ENCODE peak calls at places on chromosome 22, in four cellular contexts. K is type B pancreatic cell, N is osteocyte, A is fibroblast of mammary gland. Z is an unnamed sample.

GRCh38 chr22:36528336-36528735 is 630 bp downstream of the EIF3D start:
- DNase-seq in K (no peak), N (no peak), A (peak; percentile 26), Z (no peak)

GRCh38 chr22:49330421-49331222 is 497.1 kb downstream of the BRD1 start:
- DNase-seq in N (peak; percentile 64), A (no peak), K (peak; percentile 44), Z (no peak)

GRCh38 chr22:48902001-48902869 is 925.4 kb downstream of the BRD1 start:
- DNase-seq in A (no peak), K (peak; percentile 7), N (peak; percentile 84), Z (no peak)

GRCh38 chr22:23068832-23069385 is 1.4 kb upstream of the GNAZ start:
- DNase-seq in K (peak; percentile 49), A (no peak), N (no peak), Z (no peak)

GRCh38 chr22:22342697-22343602 is 98.4 kb downstream of the VPREB1 start:
- DNase-seq in A (peak; percentile 24), K (no peak), N (no peak), Z (peak; percentile 50)

GRCh38 chr22:48827228-48827810 is 1000.4 kb downstream of the BRD1 start:
- DNase-seq in K (no peak), A (no peak), N (no peak), Z (no peak)

GRCh38 chr22:35629406-35630234 is 12.5 kb upstream of the MB start:
- DNase-seq in A (peak; percentile 99), K (no peak), N (peak; percentile 94), Z (no peak)

GRCh38 chr22:37201066-37201820 is 11.0 kb downstream of the SSTR3 start:
- DNase-seq in K (no peak), N (no peak), A (no peak), Z (no peak)

GRCh38 chr22:22810018-22810427 is 77.6 kb upstream of the IGLL5 start:
- DNase-seq in K (peak; percentile 71), N (peak; percentile 79), A (no peak), Z (no peak)

GRCh38 chr22:27972732-27973698 is 54.0 kb upstream of the PITPNB start:
- DNase-seq in N (no peak), K (no peak), A (no peak), Z (no peak)

GRCh38 chr22:29205598-29206371 is at the start of gene EMID1:
- DNase-seq in A (peak; percentile 4), K (no peak), N (no peak), Z (no peak)

GRCh38 chr22:27501191-27501936 is 300.2 kb downstream of the MN1 start:
- DNase-seq in K (no peak), A (no peak), N (no peak), Z (no peak)

GRCh38 chr22:23259916-23260644 is 79.8 kb downstream of the BCR start:
- DNase-seq in A (no peak), K (no peak), N (no peak), Z (no peak)

GRCh38 chr22:48954781-48955311 is 872.8 kb downstream of the BRD1 start:
- DNase-seq in A (no peak), K (peak; percentile 50), N (peak; percentile 79), Z (no peak)

GRCh38 chr22:36211237-36211881 is 9.8 kb upstream of the APOL4 start:
- DNase-seq in A (peak; percentile 59), K (no peak), N (no peak), Z (no peak)

GRCh38 chr22:50599816-50600454 is 658 bp upstream of the MAPK8IP2 start:
- DNase-seq in N (no peak), A (no peak), K (no peak), Z (no peak)

GRCh38 chr22:45036154-45036553 is 26.3 kb upstream of the PHF21B start:
- DNase-seq in K (no peak), N (no peak), A (peak; percentile 45), Z (no peak)

GRCh38 chr22:27686534-27686933 is 115.0 kb downstream of the MN1 start:
- DNase-seq in A (peak; percentile 64), N (no peak), K (no peak), Z (no peak)

GRCh38 chr22:27785818-27786217 is 15.7 kb downstream of the MN1 start:
- DNase-seq in K (no peak), A (no peak), N (no peak), Z (no peak)

GRCh38 chr22:37032535-37033460 is 13.3 kb downstream of the MPST start:
- DNase-seq in K (no peak), A (peak; percentile 50), N (no peak), Z (no peak)

GRCh38 chr22:50706481-50707125 is 31.4 kb upstream of the ACR start:
- DNase-seq in N (no peak), A (no peak), K (no peak), Z (no peak)

GRCh38 chr22:36738416-36739020 is 35.0 kb upstream of the CACNG2 start:
- DNase-seq in K (peak; percentile 10), A (no peak), N (peak; percentile 49), Z (no peak)

GRCh38 chr22:49790912-49791311 is 36.8 kb downstream of the BRD1 start:
- DNase-seq in K (no peak), A (peak; percentile 40), N (no peak), Z (no peak)

GRCh38 chr22:43305806-43306205 is 37.4 kb downstream of the SCUBE1 start:
- DNase-seq in K (no peak), A (no peak), N (no peak), Z (no peak)

GRCh38 chr22:48856308-48856615 is 971.4 kb downstream of the BRD1 start:
- DNase-seq in A (no peak), N (peak; percentile 75), K (peak; percentile 47), Z (no peak)

GRCh38 chr22:50698546-50698945 is 25.9 kb downstream of the SHANK3 start:
- DNase-seq in A (no peak), N (no peak), K (no peak), Z (no peak)

GRCh38 chr22:21760640-21761039 is 25.0 kb upstream of the YPEL1 start:
- DNase-seq in N (no peak), A (peak; percentile 78), K (no peak), Z (no peak)

GRCh38 chr22:49353185-49353584 is 474.5 kb downstream of the BRD1 start:
- DNase-seq in K (peak; percentile 43), A (no peak), N (peak; percentile 66), Z (no peak)

GRCh38 chr22:44354288-44354687 is 41.5 kb upstream of the SHISAL1 start:
- DNase-seq in K (no peak), N (no peak), A (no peak), Z (no peak)

GRCh38 chr22:27617214-27617881 is 184.2 kb downstream of the MN1 start:
- DNase-seq in K (no peak), A (no peak), N (no peak), Z (no peak)

GRCh38 chr22:37212174-37212906 is at the start of gene SSTR3:
- DNase-seq in A (no peak), K (no peak), N (peak; percentile 85), Z (no peak)

GRCh38 chr22:35480627-35481565 is 59.7 kb upstream of the RASD2 start:
- DNase-seq in N (no peak), K (no peak), A (no peak), Z (no peak)

GRCh38 chr22:24952837-24953293 is 349 bp downstream of the KIAA1671 start:
- DNase-seq in K (peak; percentile 71), A (peak; percentile 28), N (no peak), Z (peak; percentile 58)

GRCh38 chr22:37186228-37186996 is 1.6 kb downstream of the C1QTNF6 start:
- DNase-seq in N (no peak), K (no peak), A (peak; percentile 89), Z (no peak)

GRCh38 chr22:43310311-43310710 is 32.9 kb downstream of the SCUBE1 start:
- DNase-seq in N (no peak), K (no peak), A (no peak), Z (no peak)

DNA sequence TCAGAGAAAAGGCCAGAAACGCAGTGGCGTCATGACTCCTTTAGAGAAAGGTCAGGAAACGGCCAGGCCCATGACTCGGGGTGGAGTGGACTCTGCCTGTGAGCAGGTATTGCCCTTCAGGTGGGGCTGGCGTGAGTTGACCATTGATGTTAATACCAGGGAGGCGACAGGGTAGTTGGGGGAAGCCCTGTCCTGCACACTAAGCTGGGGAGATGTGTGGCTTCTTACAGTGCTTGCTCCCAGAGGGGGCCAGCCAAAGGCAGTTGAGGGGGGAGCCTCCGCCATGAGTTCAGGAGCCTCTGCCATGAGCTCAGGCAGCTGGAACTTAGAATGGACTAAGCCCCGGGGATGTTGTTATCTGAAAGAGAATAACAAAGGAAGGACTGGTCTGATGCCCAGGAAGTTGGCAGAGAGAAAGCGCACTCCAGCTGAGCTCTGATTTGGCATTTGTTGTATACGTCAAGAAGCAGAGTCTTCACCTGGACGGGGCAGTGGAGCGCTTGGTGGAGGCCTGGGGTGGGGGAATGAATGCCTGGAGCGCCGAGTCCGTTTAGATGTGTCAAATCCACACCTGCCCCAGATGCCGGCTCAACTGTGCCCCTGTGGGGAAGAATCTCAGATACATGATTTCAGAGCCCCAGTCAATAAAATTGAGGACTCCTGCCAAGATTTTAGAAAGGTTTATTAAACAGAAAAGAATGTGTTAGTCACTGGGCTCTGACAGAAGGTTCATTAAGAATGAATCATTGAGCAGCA is 222.5 kb downstream of the TBC1D22A start:
- DNase-seq in A (peak; percentile 64), N (no peak), K (no peak), Z (no peak)
- TF ChIP-seq CTCF in A (no peak), N (no peak), K (no peak), Z (no peak)

DNA sequence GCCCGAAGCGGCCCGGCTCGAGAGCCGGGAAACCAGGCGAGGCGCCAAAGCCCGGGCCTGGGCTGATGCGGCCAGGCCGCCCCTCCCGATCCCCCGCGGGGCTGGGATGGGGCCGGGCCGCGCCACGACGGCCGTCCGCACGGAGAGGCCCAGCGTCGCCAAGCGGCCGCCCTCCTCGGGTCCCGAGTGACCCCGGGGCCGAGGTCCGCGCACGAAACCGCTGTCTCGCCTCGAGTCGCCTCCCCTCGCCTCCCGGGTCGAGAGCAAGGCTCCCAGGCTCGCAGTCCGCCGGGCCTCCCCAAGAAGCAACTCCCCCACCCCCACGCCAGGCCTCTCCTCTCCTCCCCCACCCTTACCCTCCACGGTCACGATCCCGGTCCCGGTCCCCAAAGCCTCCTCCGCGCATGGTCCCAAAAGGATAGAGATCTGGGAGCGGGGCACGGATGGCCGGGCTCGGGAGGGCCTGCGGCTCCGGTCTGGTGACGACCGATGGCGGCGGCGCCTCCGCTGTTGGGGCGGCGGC is 455 bp downstream of the DDX17 start:
- DNase-seq in K (peak; percentile 76), N (peak; percentile 92), A (peak; percentile 49), Z (no peak)
- TF ChIP-seq CTCF in K (no peak), N (peak; percentile 12), A (no peak), Z (no peak)

GRCh38 chr22:41848468-41848867 is 15.6 kb downstream of the SREBF2 start:
- DNase-seq in K (no peak), N (no peak), A (peak; percentile 28), Z (no peak)
- TF ChIP-seq CTCF in K (no peak), N (no peak), A (no peak), Z (no peak)

DNA sequence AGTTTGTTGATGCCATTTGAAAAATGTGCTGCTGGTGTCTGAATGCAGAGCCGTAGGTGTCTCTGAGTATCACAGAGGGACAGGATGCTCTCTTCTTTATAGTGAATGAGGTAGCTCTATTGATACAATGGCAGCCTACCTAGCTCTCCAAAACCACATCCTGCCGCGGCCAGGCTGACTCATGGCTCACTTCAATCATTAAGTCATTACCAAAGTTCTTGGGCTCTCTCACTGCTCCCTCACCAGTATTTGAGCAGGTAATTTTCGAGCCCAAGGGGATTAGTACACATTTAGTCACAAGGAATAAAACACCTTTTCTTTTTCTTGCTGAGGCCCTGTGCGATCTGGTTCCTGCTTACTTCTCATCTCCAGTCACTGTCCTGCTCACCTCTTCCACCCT is 509.0 kb upstream of the LARGE1 start:
- DNase-seq in K (no peak), A (no peak), N (no peak), Z (no peak)
- TF ChIP-seq CTCF in K (no peak), A (no peak), N (no peak), Z (no peak)

GRCh38 chr22:20180640-20181039 is 29.8 kb upstream of the CCDC188 start:
- DNase-seq in K (no peak), N (no peak), A (no peak), Z (no peak)
- TF ChIP-seq CTCF in K (peak; percentile 11), N (no peak), A (no peak), Z (no peak)

GRCh38 chr22:30955153-30955552 is 13.4 kb downstream of the MORC2 start:
- DNase-seq in A (no peak), K (no peak), N (no peak), Z (no peak)
- TF ChIP-seq CTCF in A (no peak), K (no peak), N (no peak), Z (no peak)

Z was measured in LNCaP clone FGC.